ENCODE peak calls at places on chromosomes 2 and 18, in seven cellular contexts. U is fibroblast of pulmonary artery, Y is activated B cell treated with CpG ODN at 0.5 μM for 24 hours, N is fibroblast of mammary gland, R is nephron progenitor cell, F is Peyer's patch, H is cardiac muscle cell. X is an unnamed sample.
A peak's percentile ranks its signal among the peaks of the same experiment; 100 is the strongest.

GRCh38 chr2:232315049-232315922 is 63.3 kb upstream of the ALPP start:
- DNase-seq in N (peak; percentile 58), U (peak; percentile 73), F (peak; percentile 83), H (no peak), Y (peak; percentile 41), R (no peak), X (no peak)

GRCh38 chr2:236674646-236675045 is 105.0 kb downstream of the ACKR3 start:
- DNase-seq in F (peak; percentile 40), Y (no peak), R (no peak), U (no peak), N (no peak), H (no peak), X (no peak)

GRCh38 chr2:240129731-240130392 is 6.2 kb downstream of the COPS9 start:
- DNase-seq in N (no peak), R (no peak), F (peak; percentile 27), U (no peak), H (no peak), Y (no peak), X (no peak)

GRCh38 chr2:88540346-88540745 is 86.9 kb downstream of the EIF2AK3 start:
- DNase-seq in F (no peak), H (no peak), U (peak; percentile 69), Y (no peak), N (peak; percentile 74), R (no peak), X (no peak)

GRCh38 chr18:25921677-25922421 is 168.6 kb downstream of the SS18 start:
- DNase-seq in U (peak; percentile 36), N (peak; percentile 31), Y (peak; percentile 23), R (no peak), H (peak; percentile 9), F (peak; percentile 55), X (no peak)

GRCh38 chr2:84515788-84516187 is 510 bp upstream of the DNAH6 start:
- DNase-seq in R (no peak), H (no peak), U (no peak), Y (no peak), N (no peak), F (no peak), X (no peak)

GRCh38 chr2:143171817-143172216 is 42.6 kb downstream of the ARHGAP15 start:
- DNase-seq in U (peak; percentile 12), Y (no peak), R (no peak), F (no peak), H (no peak), N (peak; percentile 3), X (no peak)

GRCh38 chr2:101473911-101474751 is 781 bp downstream of the RFX8 start:
- DNase-seq in N (peak; percentile 76), U (peak; percentile 45), Y (peak; percentile 37), F (no peak), H (peak; percentile 55), R (peak; percentile 70), X (peak; percentile 25)

GRCh38 chr2:53450885-53451284 is 316.7 kb upstream of the CHAC2 start:
- DNase-seq in H (no peak), N (no peak), F (no peak), U (no peak), Y (no peak), R (no peak), X (no peak)

GRCh38 chr2:155250800-155251199 is 552.3 kb downstream of the KCNJ3 start:
- DNase-seq in F (no peak), U (no peak), R (no peak), N (peak; percentile 0), H (peak; percentile 27), Y (no peak), X (no peak)

GRCh38 chr2:29014331-29014730 is 33.2 kb downstream of the TOGARAM2 start:
- DNase-seq in R (no peak), Y (no peak), U (no peak), N (no peak), H (no peak), F (no peak), X (no peak)

GRCh38 chr2:189091253-189091652 is 88.3 kb downstream of the COL5A2 start:
- DNase-seq in R (no peak), Y (no peak), U (peak; percentile 48), F (no peak), H (no peak), N (peak; percentile 26), X (no peak)

GRCh38 chr2:182259629-182260150 is 167.1 kb downstream of the PDE1A start:
- DNase-seq in R (no peak), U (peak; percentile 68), N (peak; percentile 62), H (no peak), Y (no peak), F (no peak), X (no peak)

GRCh38 chr18:60649816-60650215 is 277.2 kb upstream of the MC4R start:
- DNase-seq in N (no peak), R (no peak), U (no peak), F (no peak), Y (no peak), H (no peak), X (no peak)

GRCh38 chr2:239359194-239359912 is 41.5 kb downstream of the HDAC4 start:
- DNase-seq in H (no peak), N (no peak), F (no peak), R (no peak), Y (no peak), U (no peak), X (no peak)

GRCh38 chr2:41928593-41928992 is 119.2 kb upstream of the PKDCC start:
- DNase-seq in H (no peak), Y (no peak), U (peak; percentile 76), N (peak; percentile 86), R (no peak), F (no peak), X (no peak)

GRCh38 chr2:230650585-230651137 is 62.0 kb upstream of the CAB39 start:
- DNase-seq in H (no peak), U (no peak), Y (no peak), N (no peak), F (no peak), R (peak; percentile 30), X (no peak)

GRCh38 chr2:152716805-152717241 is 438 bp downstream of the PRPF40A start:
- DNase-seq in U (no peak), F (peak; percentile 58), Y (no peak), N (peak; percentile 18), R (peak; percentile 42), H (peak; percentile 41), X (no peak)

GRCh38 chr2:43110442-43110871 is 115.9 kb downstream of the ZFP36L2 start:
- DNase-seq in N (peak; percentile 28), R (no peak), U (peak; percentile 81), F (no peak), Y (no peak), H (peak; percentile 74), X (no peak)

GRCh38 chr2:171523969-171524401 is 1.7 kb downstream of the CYBRD1 start:
- DNase-seq in Y (no peak), U (peak; percentile 54), H (peak; percentile 21), F (no peak), R (no peak), N (peak; percentile 29), X (no peak)

GRCh38 chr18:57218281-57218680 is 71.4 kb downstream of the BOD1L2 start:
- DNase-seq in R (no peak), N (no peak), F (no peak), Y (no peak), U (no peak), H (no peak), X (no peak)

GRCh38 chr2:136247204-136247990 is 129.4 kb upstream of the CXCR4 start:
- DNase-seq in H (no peak), R (no peak), Y (no peak), F (no peak), U (peak; percentile 36), N (peak; percentile 72), X (no peak)

GRCh38 chr2:119721462-119721861 is 38.3 kb upstream of the PTPN4 start:
- DNase-seq in Y (no peak), H (no peak), R (no peak), N (no peak), U (no peak), F (no peak), X (no peak)

GRCh38 chr2:100274076-100274475 is 48.2 kb downstream of the LONRF2 start:
- DNase-seq in N (no peak), Y (no peak), R (no peak), F (no peak), U (no peak), H (no peak), X (no peak)

GRCh38 chr2:64629875-64630274 is 23.8 kb downstream of the SERTAD2 start:
- DNase-seq in U (no peak), Y (no peak), H (no peak), N (no peak), F (no peak), R (no peak), X (no peak)

DNA sequence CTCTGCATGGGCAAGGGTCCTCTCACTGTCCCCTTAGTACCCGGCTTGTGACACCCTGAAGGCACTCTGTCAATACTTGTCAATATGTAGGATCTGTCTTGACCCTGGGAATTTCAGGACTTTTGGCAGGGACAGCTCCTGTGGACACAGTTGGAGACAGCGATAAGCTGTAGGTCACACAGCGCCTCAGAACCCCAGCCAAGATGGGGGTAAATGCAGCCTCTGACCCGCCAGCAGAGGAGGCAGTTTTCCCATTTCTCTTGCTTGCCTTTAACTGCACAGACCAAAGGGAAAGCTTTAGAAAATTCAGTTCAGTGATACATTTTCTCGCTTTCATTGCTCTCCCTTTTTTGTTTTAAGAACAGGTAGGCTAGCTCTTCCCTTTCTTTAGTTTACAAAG is 54.8 kb upstream of the KLHL29 start:
- DNase-seq in H (peak; percentile 60), F (no peak), U (peak; percentile 11), Y (no peak), R (peak; percentile 70), N (peak; percentile 14), X (peak; percentile 33)
- TF ChIP-seq CTCF in H (peak; percentile 20), F (no peak), U (no peak), Y (no peak), R (peak; percentile 37), N (no peak), X (peak; percentile 40)

GRCh38 chr2:168494190-168494711 is 38.2 kb downstream of the CERS6 start:
- DNase-seq in N (peak; percentile 30), F (peak; percentile 66), Y (no peak), R (peak; percentile 13), H (no peak), U (peak; percentile 21), X (no peak)
- TF ChIP-seq CTCF in N (peak; percentile 25), F (no peak), Y (no peak), R (peak; percentile 40), H (peak; percentile 52), U (peak; percentile 21), X (peak; percentile 45)

GRCh38 chr2:138713069-138713496 is 67.1 kb downstream of the NXPH2 start:
- DNase-seq in F (no peak), U (no peak), N (no peak), R (no peak), Y (no peak), H (no peak), X (no peak)
- TF ChIP-seq CTCF in F (no peak), U (no peak), N (no peak), R (no peak), Y (no peak), H (no peak), X (no peak)

GRCh38 chr2:121890041-121890440 is 134.6 kb downstream of the TSN start:
- DNase-seq in N (no peak), F (no peak), H (no peak), Y (no peak), R (no peak), U (no peak), X (no peak)

GRCh38 chr2:121886059-121886458 is 130.6 kb downstream of the TSN start:
- DNase-seq in R (no peak), N (no peak), Y (no peak), U (no peak), H (no peak), F (no peak), X (no peak)

GRCh38 chr2:121887513-121888188 is 132.2 kb downstream of the TSN start:
- DNase-seq in R (no peak), Y (no peak), H (no peak), F (no peak), U (no peak), N (no peak), X (no peak)

GRCh38 chr2:121884515-121884915 is 129.1 kb downstream of the TSN start:
- DNase-seq in U (peak; percentile 72), Y (no peak), N (no peak), F (no peak), R (no peak), H (no peak), X (no peak)

GRCh38 chr2:121888189-121888557 is 132.7 kb downstream of the TSN start:
- DNase-seq in R (peak; percentile 37), U (no peak), N (no peak), F (no peak), Y (no peak), H (peak; percentile 13), X (no peak)
- TF ChIP-seq CTCF in R (peak; percentile 51), U (peak; percentile 40), N (peak; percentile 36), F (no peak), Y (no peak), H (peak; percentile 31), X (peak; percentile 51)

X was measured in progenitor cell of endocrine pancreas.